ENCODE peak calls at places on chromosome 19, in ten cellular contexts. One of them, this sample, is unnamed.

GRCh38 chr19:939439-939838 is 13.6 kb downstream of the ARID3A start:
- DNase-seq in stimulated activated CD4-positive, alpha-beta T cell treated with anti-CD3 and anti-CD28 coated beads, Interleukin-2, amount 100 ng/mL, for 48 hours: no peak
- DNase-seq in stimulated activated CD8-positive, alpha-beta memory T cell treated with anti-CD3 and anti-CD28 coated beads, Interleukin-12 subunit alpha, Interleukin-12 subunit beta, amount 100 ng/mL, for 4 hours: no peak
- DNase-seq in AG09309: no peak
- DNase-seq in NCI-H2081: no peak
- DNase-seq in activated naive CD4-positive, alpha-beta T cell treated with anti-CD3 and anti-CD28 coated beads, Interleukin-2, amount 50 U/mL, for 72 hours: no peak
- DNase-seq in amniotic epithelial cell: no peak
- DNase-seq in T-helper 1 cell: no peak
- DNase-seq in NCI-H1105: no peak
- DNase-seq in progenitor cell of endocrine pancreas: no peak
- DNase-seq in this sample: no peak

GRCh38 chr19:16366433-16367268 is 42.0 kb downstream of the KLF2 start:
- DNase-seq in NCI-H2081: no peak
- DNase-seq in stimulated activated CD4-positive, alpha-beta T cell treated with anti-CD3 and anti-CD28 coated beads, Interleukin-2, amount 100 ng/mL, for 48 hours: no peak
- DNase-seq in NCI-H1105: no peak
- DNase-seq in AG09309: no peak
- DNase-seq in stimulated activated CD8-positive, alpha-beta memory T cell treated with anti-CD3 and anti-CD28 coated beads, Interleukin-12 subunit alpha, Interleukin-12 subunit beta, amount 100 ng/mL, for 4 hours: no peak
- DNase-seq in T-helper 1 cell: no peak
- DNase-seq in progenitor cell of endocrine pancreas: no peak
- DNase-seq in activated naive CD4-positive, alpha-beta T cell treated with anti-CD3 and anti-CD28 coated beads, Interleukin-2, amount 50 U/mL, for 72 hours: no peak
- DNase-seq in amniotic epithelial cell: peak
- DNase-seq in this sample: peak

GRCh38 chr19:46461537-46461936 is 9.8 kb downstream of the PNMA8A start:
- DNase-seq in activated naive CD4-positive, alpha-beta T cell treated with anti-CD3 and anti-CD28 coated beads, Interleukin-2, amount 50 U/mL, for 72 hours: no peak
- DNase-seq in stimulated activated CD4-positive, alpha-beta T cell treated with anti-CD3 and anti-CD28 coated beads, Interleukin-2, amount 100 ng/mL, for 48 hours: no peak
- DNase-seq in NCI-H2081: no peak
- DNase-seq in stimulated activated CD8-positive, alpha-beta memory T cell treated with anti-CD3 and anti-CD28 coated beads, Interleukin-12 subunit alpha, Interleukin-12 subunit beta, amount 100 ng/mL, for 4 hours: no peak
- DNase-seq in amniotic epithelial cell: no peak
- DNase-seq in progenitor cell of endocrine pancreas: no peak
- DNase-seq in T-helper 1 cell: no peak
- DNase-seq in NCI-H1105: no peak
- DNase-seq in AG09309: no peak
- DNase-seq in this sample: no peak

GRCh38 chr19:20565321-20566018 is at the start of gene ZNF737:
- DNase-seq in stimulated activated CD4-positive, alpha-beta T cell treated with anti-CD3 and anti-CD28 coated beads, Interleukin-2, amount 100 ng/mL, for 48 hours: peak
- DNase-seq in stimulated activated CD8-positive, alpha-beta memory T cell treated with anti-CD3 and anti-CD28 coated beads, Interleukin-12 subunit alpha, Interleukin-12 subunit beta, amount 100 ng/mL, for 4 hours: peak
- DNase-seq in activated naive CD4-positive, alpha-beta T cell treated with anti-CD3 and anti-CD28 coated beads, Interleukin-2, amount 50 U/mL, for 72 hours: peak
- DNase-seq in progenitor cell of endocrine pancreas: peak
- DNase-seq in NCI-H2081: peak
- DNase-seq in AG09309: peak
- DNase-seq in NCI-H1105: peak
- DNase-seq in T-helper 1 cell: peak
- DNase-seq in amniotic epithelial cell: peak
- DNase-seq in this sample: peak

GRCh38 chr19:15456871-15457700 is 7.3 kb downstream of the RASAL3 start:
- DNase-seq in stimulated activated CD8-positive, alpha-beta memory T cell treated with anti-CD3 and anti-CD28 coated beads, Interleukin-12 subunit alpha, Interleukin-12 subunit beta, amount 100 ng/mL, for 4 hours: no peak
- DNase-seq in progenitor cell of endocrine pancreas: no peak
- DNase-seq in AG09309: no peak
- DNase-seq in stimulated activated CD4-positive, alpha-beta T cell treated with anti-CD3 and anti-CD28 coated beads, Interleukin-2, amount 100 ng/mL, for 48 hours: no peak
- DNase-seq in activated naive CD4-positive, alpha-beta T cell treated with anti-CD3 and anti-CD28 coated beads, Interleukin-2, amount 50 U/mL, for 72 hours: no peak
- DNase-seq in NCI-H2081: peak
- DNase-seq in NCI-H1105: peak
- DNase-seq in amniotic epithelial cell: no peak
- DNase-seq in T-helper 1 cell: no peak
- DNase-seq in this sample: no peak

GRCh38 chr19:3880471-3881271 is at the start of gene ATCAY:
- DNase-seq in progenitor cell of endocrine pancreas: no peak
- DNase-seq in T-helper 1 cell: no peak
- DNase-seq in activated naive CD4-positive, alpha-beta T cell treated with anti-CD3 and anti-CD28 coated beads, Interleukin-2, amount 50 U/mL, for 72 hours: no peak
- DNase-seq in AG09309: no peak
- DNase-seq in NCI-H1105: peak
- DNase-seq in stimulated activated CD8-positive, alpha-beta memory T cell treated with anti-CD3 and anti-CD28 coated beads, Interleukin-12 subunit alpha, Interleukin-12 subunit beta, amount 100 ng/mL, for 4 hours: no peak
- DNase-seq in amniotic epithelial cell: no peak
- DNase-seq in NCI-H2081: peak
- DNase-seq in stimulated activated CD4-positive, alpha-beta T cell treated with anti-CD3 and anti-CD28 coated beads, Interleukin-2, amount 100 ng/mL, for 48 hours: no peak
- DNase-seq in this sample: no peak

GRCh38 chr19:40139533-40140287 is 49.0 kb upstream of the ZNF780A start:
- DNase-seq in activated naive CD4-positive, alpha-beta T cell treated with anti-CD3 and anti-CD28 coated beads, Interleukin-2, amount 50 U/mL, for 72 hours: no peak
- DNase-seq in amniotic epithelial cell: peak
- DNase-seq in AG09309: peak
- DNase-seq in stimulated activated CD8-positive, alpha-beta memory T cell treated with anti-CD3 and anti-CD28 coated beads, Interleukin-12 subunit alpha, Interleukin-12 subunit beta, amount 100 ng/mL, for 4 hours: no peak
- DNase-seq in progenitor cell of endocrine pancreas: no peak
- DNase-seq in NCI-H2081: peak
- DNase-seq in stimulated activated CD4-positive, alpha-beta T cell treated with anti-CD3 and anti-CD28 coated beads, Interleukin-2, amount 100 ng/mL, for 48 hours: no peak
- DNase-seq in NCI-H1105: peak
- DNase-seq in T-helper 1 cell: no peak
- DNase-seq in this sample: no peak

GRCh38 chr19:20124879-20125278 is 42.1 kb upstream of the ZNF486 start:
- DNase-seq in T-helper 1 cell: no peak
- DNase-seq in progenitor cell of endocrine pancreas: no peak
- DNase-seq in amniotic epithelial cell: no peak
- DNase-seq in NCI-H1105: no peak
- DNase-seq in NCI-H2081: no peak
- DNase-seq in stimulated activated CD4-positive, alpha-beta T cell treated with anti-CD3 and anti-CD28 coated beads, Interleukin-2, amount 100 ng/mL, for 48 hours: no peak
- DNase-seq in AG09309: no peak
- DNase-seq in stimulated activated CD8-positive, alpha-beta memory T cell treated with anti-CD3 and anti-CD28 coated beads, Interleukin-12 subunit alpha, Interleukin-12 subunit beta, amount 100 ng/mL, for 4 hours: no peak
- DNase-seq in activated naive CD4-positive, alpha-beta T cell treated with anti-CD3 and anti-CD28 coated beads, Interleukin-2, amount 50 U/mL, for 72 hours: no peak
- DNase-seq in this sample: no peak

GRCh38 chr19:17747205-17748098 is 3.8 kb upstream of the FCHO1 start:
- DNase-seq in AG09309: peak
- DNase-seq in activated naive CD4-positive, alpha-beta T cell treated with anti-CD3 and anti-CD28 coated beads, Interleukin-2, amount 50 U/mL, for 72 hours: peak
- DNase-seq in NCI-H1105: peak
- DNase-seq in progenitor cell of endocrine pancreas: peak
- DNase-seq in amniotic epithelial cell: peak
- DNase-seq in stimulated activated CD8-positive, alpha-beta memory T cell treated with anti-CD3 and anti-CD28 coated beads, Interleukin-12 subunit alpha, Interleukin-12 subunit beta, amount 100 ng/mL, for 4 hours: peak
- DNase-seq in stimulated activated CD4-positive, alpha-beta T cell treated with anti-CD3 and anti-CD28 coated beads, Interleukin-2, amount 100 ng/mL, for 48 hours: peak
- DNase-seq in NCI-H2081: peak
- DNase-seq in T-helper 1 cell: peak
- DNase-seq in this sample: peak

GRCh38 chr19:4844348-4845179 is 13.1 kb upstream of the TICAM1 start:
- DNase-seq in amniotic epithelial cell: no peak
- DNase-seq in NCI-H2081: no peak
- DNase-seq in stimulated activated CD4-positive, alpha-beta T cell treated with anti-CD3 and anti-CD28 coated beads, Interleukin-2, amount 100 ng/mL, for 48 hours: no peak
- DNase-seq in NCI-H1105: no peak
- DNase-seq in stimulated activated CD8-positive, alpha-beta memory T cell treated with anti-CD3 and anti-CD28 coated beads, Interleukin-12 subunit alpha, Interleukin-12 subunit beta, amount 100 ng/mL, for 4 hours: no peak
- DNase-seq in activated naive CD4-positive, alpha-beta T cell treated with anti-CD3 and anti-CD28 coated beads, Interleukin-2, amount 50 U/mL, for 72 hours: no peak
- DNase-seq in progenitor cell of endocrine pancreas: no peak
- DNase-seq in T-helper 1 cell: no peak
- DNase-seq in AG09309: no peak
- DNase-seq in this sample: no peak

GRCh38 chr19:49712397-49712859 is 21.5 kb downstream of the CPT1C start:
- DNase-seq in activated naive CD4-positive, alpha-beta T cell treated with anti-CD3 and anti-CD28 coated beads, Interleukin-2, amount 50 U/mL, for 72 hours: no peak
- DNase-seq in progenitor cell of endocrine pancreas: no peak
- DNase-seq in stimulated activated CD8-positive, alpha-beta memory T cell treated with anti-CD3 and anti-CD28 coated beads, Interleukin-12 subunit alpha, Interleukin-12 subunit beta, amount 100 ng/mL, for 4 hours: no peak
- DNase-seq in NCI-H1105: no peak
- DNase-seq in T-helper 1 cell: no peak
- DNase-seq in NCI-H2081: no peak
- DNase-seq in amniotic epithelial cell: peak
- DNase-seq in stimulated activated CD4-positive, alpha-beta T cell treated with anti-CD3 and anti-CD28 coated beads, Interleukin-2, amount 100 ng/mL, for 48 hours: no peak
- DNase-seq in AG09309: no peak
- DNase-seq in this sample: no peak

GRCh38 chr19:6516018-6516658 is 14.0 kb upstream of the TUBB4A start:
- DNase-seq in NCI-H2081: peak
- DNase-seq in progenitor cell of endocrine pancreas: peak
- DNase-seq in amniotic epithelial cell: peak
- DNase-seq in stimulated activated CD4-positive, alpha-beta T cell treated with anti-CD3 and anti-CD28 coated beads, Interleukin-2, amount 100 ng/mL, for 48 hours: peak
- DNase-seq in stimulated activated CD8-positive, alpha-beta memory T cell treated with anti-CD3 and anti-CD28 coated beads, Interleukin-12 subunit alpha, Interleukin-12 subunit beta, amount 100 ng/mL, for 4 hours: peak
- DNase-seq in AG09309: peak
- DNase-seq in activated naive CD4-positive, alpha-beta T cell treated with anti-CD3 and anti-CD28 coated beads, Interleukin-2, amount 50 U/mL, for 72 hours: peak
- DNase-seq in T-helper 1 cell: peak
- DNase-seq in NCI-H1105: no peak
- DNase-seq in this sample: no peak

GRCh38 chr19:12331211-12331941 is 2.1 kb downstream of the ZNF563 start:
- DNase-seq in NCI-H1105: no peak
- DNase-seq in NCI-H2081: no peak
- DNase-seq in stimulated activated CD8-positive, alpha-beta memory T cell treated with anti-CD3 and anti-CD28 coated beads, Interleukin-12 subunit alpha, Interleukin-12 subunit beta, amount 100 ng/mL, for 4 hours: peak
- DNase-seq in stimulated activated CD4-positive, alpha-beta T cell treated with anti-CD3 and anti-CD28 coated beads, Interleukin-2, amount 100 ng/mL, for 48 hours: peak
- DNase-seq in progenitor cell of endocrine pancreas: no peak
- DNase-seq in amniotic epithelial cell: peak
- DNase-seq in AG09309: no peak
- DNase-seq in T-helper 1 cell: peak
- DNase-seq in activated naive CD4-positive, alpha-beta T cell treated with anti-CD3 and anti-CD28 coated beads, Interleukin-2, amount 50 U/mL, for 72 hours: peak
- DNase-seq in this sample: no peak

GRCh38 chr19:4803736-4804695 is 12.5 kb downstream of the FEM1A start:
- DNase-seq in stimulated activated CD4-positive, alpha-beta T cell treated with anti-CD3 and anti-CD28 coated beads, Interleukin-2, amount 100 ng/mL, for 48 hours: peak
- DNase-seq in AG09309: no peak
- DNase-seq in activated naive CD4-positive, alpha-beta T cell treated with anti-CD3 and anti-CD28 coated beads, Interleukin-2, amount 50 U/mL, for 72 hours: peak
- DNase-seq in NCI-H1105: peak
- DNase-seq in stimulated activated CD8-positive, alpha-beta memory T cell treated with anti-CD3 and anti-CD28 coated beads, Interleukin-12 subunit alpha, Interleukin-12 subunit beta, amount 100 ng/mL, for 4 hours: peak
- DNase-seq in progenitor cell of endocrine pancreas: peak
- DNase-seq in T-helper 1 cell: peak
- DNase-seq in NCI-H2081: peak
- DNase-seq in amniotic epithelial cell: no peak
- DNase-seq in this sample: peak

GRCh38 chr19:29476528-29476927 is 49.3 kb upstream of the VSTM2B start:
- DNase-seq in AG09309: no peak
- DNase-seq in activated naive CD4-positive, alpha-beta T cell treated with anti-CD3 and anti-CD28 coated beads, Interleukin-2, amount 50 U/mL, for 72 hours: no peak
- DNase-seq in stimulated activated CD8-positive, alpha-beta memory T cell treated with anti-CD3 and anti-CD28 coated beads, Interleukin-12 subunit alpha, Interleukin-12 subunit beta, amount 100 ng/mL, for 4 hours: no peak
- DNase-seq in T-helper 1 cell: no peak
- DNase-seq in NCI-H2081: no peak
- DNase-seq in NCI-H1105: no peak
- DNase-seq in amniotic epithelial cell: no peak
- DNase-seq in progenitor cell of endocrine pancreas: no peak
- DNase-seq in stimulated activated CD4-positive, alpha-beta T cell treated with anti-CD3 and anti-CD28 coated beads, Interleukin-2, amount 100 ng/mL, for 48 hours: no peak
- DNase-seq in this sample: no peak

GRCh38 chr19:4730740-4731171 is 7.1 kb upstream of the DPP9 start:
- DNase-seq in amniotic epithelial cell: no peak
- DNase-seq in T-helper 1 cell: peak
- DNase-seq in progenitor cell of endocrine pancreas: peak
- DNase-seq in activated naive CD4-positive, alpha-beta T cell treated with anti-CD3 and anti-CD28 coated beads, Interleukin-2, amount 50 U/mL, for 72 hours: peak
- DNase-seq in NCI-H1105: no peak
- DNase-seq in NCI-H2081: no peak
- DNase-seq in stimulated activated CD8-positive, alpha-beta memory T cell treated with anti-CD3 and anti-CD28 coated beads, Interleukin-12 subunit alpha, Interleukin-12 subunit beta, amount 100 ng/mL, for 4 hours: peak
- DNase-seq in stimulated activated CD4-positive, alpha-beta T cell treated with anti-CD3 and anti-CD28 coated beads, Interleukin-2, amount 100 ng/mL, for 48 hours: peak
- DNase-seq in AG09309: no peak
- DNase-seq in this sample: peak

GRCh38 chr19:50461066-50461875 is 15.0 kb upstream of the EMC10 start:
- DNase-seq in progenitor cell of endocrine pancreas: peak
- DNase-seq in stimulated activated CD4-positive, alpha-beta T cell treated with anti-CD3 and anti-CD28 coated beads, Interleukin-2, amount 100 ng/mL, for 48 hours: peak
- DNase-seq in activated naive CD4-positive, alpha-beta T cell treated with anti-CD3 and anti-CD28 coated beads, Interleukin-2, amount 50 U/mL, for 72 hours: peak
- DNase-seq in NCI-H1105: peak
- DNase-seq in amniotic epithelial cell: peak
- DNase-seq in NCI-H2081: peak
- DNase-seq in AG09309: peak
- DNase-seq in T-helper 1 cell: no peak
- DNase-seq in stimulated activated CD8-positive, alpha-beta memory T cell treated with anti-CD3 and anti-CD28 coated beads, Interleukin-12 subunit alpha, Interleukin-12 subunit beta, amount 100 ng/mL, for 4 hours: peak
- DNase-seq in this sample: peak

GRCh38 chr19:14090509-14091085 is at the start of gene SAMD1:
- DNase-seq in NCI-H1105: peak
- DNase-seq in stimulated activated CD4-positive, alpha-beta T cell treated with anti-CD3 and anti-CD28 coated beads, Interleukin-2, amount 100 ng/mL, for 48 hours: peak
- DNase-seq in T-helper 1 cell: peak
- DNase-seq in activated naive CD4-positive, alpha-beta T cell treated with anti-CD3 and anti-CD28 coated beads, Interleukin-2, amount 50 U/mL, for 72 hours: peak
- DNase-seq in amniotic epithelial cell: peak
- DNase-seq in stimulated activated CD8-positive, alpha-beta memory T cell treated with anti-CD3 and anti-CD28 coated beads, Interleukin-12 subunit alpha, Interleukin-12 subunit beta, amount 100 ng/mL, for 4 hours: peak
- DNase-seq in AG09309: peak
- DNase-seq in progenitor cell of endocrine pancreas: peak
- DNase-seq in NCI-H2081: peak
- DNase-seq in this sample: no peak

GRCh38 chr19:6213696-6214585 is 65.8 kb downstream of the MLLT1 start:
- DNase-seq in NCI-H1105: no peak
- DNase-seq in amniotic epithelial cell: no peak
- DNase-seq in stimulated activated CD4-positive, alpha-beta T cell treated with anti-CD3 and anti-CD28 coated beads, Interleukin-2, amount 100 ng/mL, for 48 hours: no peak
- DNase-seq in stimulated activated CD8-positive, alpha-beta memory T cell treated with anti-CD3 and anti-CD28 coated beads, Interleukin-12 subunit alpha, Interleukin-12 subunit beta, amount 100 ng/mL, for 4 hours: no peak
- DNase-seq in NCI-H2081: no peak
- DNase-seq in activated naive CD4-positive, alpha-beta T cell treated with anti-CD3 and anti-CD28 coated beads, Interleukin-2, amount 50 U/mL, for 72 hours: no peak
- DNase-seq in AG09309: no peak
- DNase-seq in T-helper 1 cell: no peak
- DNase-seq in progenitor cell of endocrine pancreas: no peak
- DNase-seq in this sample: no peak

GRCh38 chr19:343941-344624 is 513 bp downstream of the MIER2 start:
- DNase-seq in AG09309: no peak
- DNase-seq in NCI-H1105: peak
- DNase-seq in progenitor cell of endocrine pancreas: no peak
- DNase-seq in activated naive CD4-positive, alpha-beta T cell treated with anti-CD3 and anti-CD28 coated beads, Interleukin-2, amount 50 U/mL, for 72 hours: peak
- DNase-seq in stimulated activated CD8-positive, alpha-beta memory T cell treated with anti-CD3 and anti-CD28 coated beads, Interleukin-12 subunit alpha, Interleukin-12 subunit beta, amount 100 ng/mL, for 4 hours: no peak
- DNase-seq in amniotic epithelial cell: no peak
- DNase-seq in T-helper 1 cell: peak
- DNase-seq in NCI-H2081: peak
- DNase-seq in stimulated activated CD4-positive, alpha-beta T cell treated with anti-CD3 and anti-CD28 coated beads, Interleukin-2, amount 100 ng/mL, for 48 hours: peak
- DNase-seq in this sample: no peak

GRCh38 chr19:15404780-15405211 is 14.0 kb downstream of the AKAP8L start:
- DNase-seq in T-helper 1 cell: no peak
- DNase-seq in progenitor cell of endocrine pancreas: no peak
- DNase-seq in stimulated activated CD4-positive, alpha-beta T cell treated with anti-CD3 and anti-CD28 coated beads, Interleukin-2, amount 100 ng/mL, for 48 hours: no peak
- DNase-seq in NCI-H1105: no peak
- DNase-seq in AG09309: no peak
- DNase-seq in amniotic epithelial cell: no peak
- DNase-seq in NCI-H2081: no peak
- DNase-seq in activated naive CD4-positive, alpha-beta T cell treated with anti-CD3 and anti-CD28 coated beads, Interleukin-2, amount 50 U/mL, for 72 hours: no peak
- DNase-seq in stimulated activated CD8-positive, alpha-beta memory T cell treated with anti-CD3 and anti-CD28 coated beads, Interleukin-12 subunit alpha, Interleukin-12 subunit beta, amount 100 ng/mL, for 4 hours: no peak
- DNase-seq in this sample: no peak

GRCh38 chr19:32018014-32018413 is 327.4 kb upstream of the ZNF507 start:
- DNase-seq in activated naive CD4-positive, alpha-beta T cell treated with anti-CD3 and anti-CD28 coated beads, Interleukin-2, amount 50 U/mL, for 72 hours: no peak
- DNase-seq in NCI-H2081: no peak
- DNase-seq in AG09309: no peak
- DNase-seq in progenitor cell of endocrine pancreas: no peak
- DNase-seq in stimulated activated CD8-positive, alpha-beta memory T cell treated with anti-CD3 and anti-CD28 coated beads, Interleukin-12 subunit alpha, Interleukin-12 subunit beta, amount 100 ng/mL, for 4 hours: no peak
- DNase-seq in T-helper 1 cell: no peak
- DNase-seq in NCI-H1105: no peak
- DNase-seq in amniotic epithelial cell: no peak
- DNase-seq in stimulated activated CD4-positive, alpha-beta T cell treated with anti-CD3 and anti-CD28 coated beads, Interleukin-2, amount 100 ng/mL, for 48 hours: no peak
- DNase-seq in this sample: no peak

GRCh38 chr19:35562776-35563175 is 682 bp downstream of the ATP4A start:
- DNase-seq in activated naive CD4-positive, alpha-beta T cell treated with anti-CD3 and anti-CD28 coated beads, Interleukin-2, amount 50 U/mL, for 72 hours: no peak
- DNase-seq in NCI-H1105: no peak
- DNase-seq in progenitor cell of endocrine pancreas: no peak
- DNase-seq in AG09309: no peak
- DNase-seq in NCI-H2081: no peak
- DNase-seq in stimulated activated CD4-positive, alpha-beta T cell treated with anti-CD3 and anti-CD28 coated beads, Interleukin-2, amount 100 ng/mL, for 48 hours: no peak
- DNase-seq in stimulated activated CD8-positive, alpha-beta memory T cell treated with anti-CD3 and anti-CD28 coated beads, Interleukin-12 subunit alpha, Interleukin-12 subunit beta, amount 100 ng/mL, for 4 hours: no peak
- DNase-seq in T-helper 1 cell: no peak
- DNase-seq in amniotic epithelial cell: no peak
- DNase-seq in this sample: no peak

GRCh38 chr19:8194528-8195275 is 14.5 kb upstream of the CERS4 start:
- DNase-seq in AG09309: no peak
- DNase-seq in NCI-H2081: no peak
- DNase-seq in amniotic epithelial cell: no peak
- DNase-seq in progenitor cell of endocrine pancreas: no peak
- DNase-seq in activated naive CD4-positive, alpha-beta T cell treated with anti-CD3 and anti-CD28 coated beads, Interleukin-2, amount 50 U/mL, for 72 hours: peak
- DNase-seq in T-helper 1 cell: peak
- DNase-seq in stimulated activated CD4-positive, alpha-beta T cell treated with anti-CD3 and anti-CD28 coated beads, Interleukin-2, amount 100 ng/mL, for 48 hours: no peak
- DNase-seq in stimulated activated CD8-positive, alpha-beta memory T cell treated with anti-CD3 and anti-CD28 coated beads, Interleukin-12 subunit alpha, Interleukin-12 subunit beta, amount 100 ng/mL, for 4 hours: no peak
- DNase-seq in NCI-H1105: no peak
- DNase-seq in this sample: peak

GRCh38 chr19:9909251-9909650 is 27.1 kb downstream of the OLFM2 start:
- DNase-seq in stimulated activated CD8-positive, alpha-beta memory T cell treated with anti-CD3 and anti-CD28 coated beads, Interleukin-12 subunit alpha, Interleukin-12 subunit beta, amount 100 ng/mL, for 4 hours: no peak
- DNase-seq in progenitor cell of endocrine pancreas: no peak
- DNase-seq in activated naive CD4-positive, alpha-beta T cell treated with anti-CD3 and anti-CD28 coated beads, Interleukin-2, amount 50 U/mL, for 72 hours: no peak
- DNase-seq in NCI-H1105: no peak
- DNase-seq in T-helper 1 cell: no peak
- DNase-seq in AG09309: no peak
- DNase-seq in stimulated activated CD4-positive, alpha-beta T cell treated with anti-CD3 and anti-CD28 coated beads, Interleukin-2, amount 100 ng/mL, for 48 hours: no peak
- DNase-seq in amniotic epithelial cell: no peak
- DNase-seq in NCI-H2081: no peak
- DNase-seq in this sample: no peak

GRCh38 chr19:15875075-15875474 is 22.8 kb downstream of the CYP4F2 start:
- DNase-seq in stimulated activated CD4-positive, alpha-beta T cell treated with anti-CD3 and anti-CD28 coated beads, Interleukin-2, amount 100 ng/mL, for 48 hours: no peak
- DNase-seq in T-helper 1 cell: no peak
- DNase-seq in amniotic epithelial cell: no peak
- DNase-seq in progenitor cell of endocrine pancreas: no peak
- DNase-seq in stimulated activated CD8-positive, alpha-beta memory T cell treated with anti-CD3 and anti-CD28 coated beads, Interleukin-12 subunit alpha, Interleukin-12 subunit beta, amount 100 ng/mL, for 4 hours: no peak
- DNase-seq in NCI-H1105: no peak
- DNase-seq in NCI-H2081: no peak
- DNase-seq in activated naive CD4-positive, alpha-beta T cell treated with anti-CD3 and anti-CD28 coated beads, Interleukin-2, amount 50 U/mL, for 72 hours: no peak
- DNase-seq in AG09309: no peak
- DNase-seq in this sample: no peak

This sample was measured in central memory CD8-positive, alpha-beta T cell.